ENCODE peak calls at places on chromosomes 3 and 15, in five cellular contexts. One of them, this sample, is unnamed.

GRCh38 chr15:40856736-40857135 is 12.9 kb downstream of the SPINT1 start:
- DNase-seq in germinal center: no peak
- DNase-seq in AG09309: no peak
- DNase-seq in GM06990: no peak
- DNase-seq in activated CD4-positive, alpha-beta T cell treated with anti-CD3 and anti-CD28 coated beads for 24 hours: no peak
- DNase-seq in this sample: no peak

GRCh38 chr3:5239602-5240001 is 52.1 kb downstream of the EDEM1 start:
- DNase-seq in germinal center: no peak
- DNase-seq in AG09309: peak
- DNase-seq in GM06990: no peak
- DNase-seq in activated CD4-positive, alpha-beta T cell treated with anti-CD3 and anti-CD28 coated beads for 24 hours: no peak
- DNase-seq in this sample: no peak

GRCh38 chr3:31862861-31863260 is 118.2 kb downstream of the OSBPL10 start:
- DNase-seq in germinal center: no peak
- DNase-seq in AG09309: no peak
- DNase-seq in GM06990: no peak
- DNase-seq in activated CD4-positive, alpha-beta T cell treated with anti-CD3 and anti-CD28 coated beads for 24 hours: no peak
- DNase-seq in this sample: no peak

GRCh38 chr3:127815641-127816605 is 6.4 kb downstream of the MGLL start:
- DNase-seq in germinal center: no peak
- DNase-seq in AG09309: no peak
- DNase-seq in GM06990: no peak
- DNase-seq in activated CD4-positive, alpha-beta T cell treated with anti-CD3 and anti-CD28 coated beads for 24 hours: no peak
- DNase-seq in this sample: no peak

GRCh38 chr15:96851613-96852012 is 521.1 kb downstream of the NR2F2 start:
- DNase-seq in germinal center: no peak
- DNase-seq in AG09309: no peak
- DNase-seq in GM06990: no peak
- DNase-seq in activated CD4-positive, alpha-beta T cell treated with anti-CD3 and anti-CD28 coated beads for 24 hours: no peak
- DNase-seq in this sample: no peak

GRCh38 chr15:74664028-74664616 is 31.7 kb downstream of the EDC3 start:
- DNase-seq in germinal center: no peak
- DNase-seq in AG09309: no peak
- DNase-seq in GM06990: no peak
- DNase-seq in activated CD4-positive, alpha-beta T cell treated with anti-CD3 and anti-CD28 coated beads for 24 hours: no peak
- DNase-seq in this sample: no peak

GRCh38 chr3:172606021-172606420 is 82.8 kb upstream of the TNFSF10 start:
- DNase-seq in germinal center: no peak
- DNase-seq in AG09309: no peak
- DNase-seq in GM06990: no peak
- DNase-seq in activated CD4-positive, alpha-beta T cell treated with anti-CD3 and anti-CD28 coated beads for 24 hours: no peak
- DNase-seq in this sample: no peak

GRCh38 chr3:31974454-31974853 is 6.6 kb downstream of the OSBPL10 start:
- DNase-seq in germinal center: no peak
- DNase-seq in AG09309: no peak
- DNase-seq in GM06990: no peak
- DNase-seq in activated CD4-positive, alpha-beta T cell treated with anti-CD3 and anti-CD28 coated beads for 24 hours: no peak
- DNase-seq in this sample: no peak

GRCh38 chr15:98801234-98801561 is 152.9 kb downstream of the IGF1R start:
- DNase-seq in germinal center: no peak
- DNase-seq in AG09309: no peak
- DNase-seq in GM06990: no peak
- DNase-seq in activated CD4-positive, alpha-beta T cell treated with anti-CD3 and anti-CD28 coated beads for 24 hours: no peak
- DNase-seq in this sample: no peak

GRCh38 chr3:21331321-21331720 is 419.7 kb downstream of the ZNF385D start:
- DNase-seq in germinal center: no peak
- DNase-seq in AG09309: no peak
- DNase-seq in GM06990: no peak
- DNase-seq in activated CD4-positive, alpha-beta T cell treated with anti-CD3 and anti-CD28 coated beads for 24 hours: no peak
- DNase-seq in this sample: no peak

GRCh38 chr3:49718419-49719213 is 868 bp downstream of the AMIGO3 start:
- DNase-seq in germinal center: no peak
- DNase-seq in AG09309: no peak
- DNase-seq in GM06990: peak
- DNase-seq in activated CD4-positive, alpha-beta T cell treated with anti-CD3 and anti-CD28 coated beads for 24 hours: no peak
- DNase-seq in this sample: no peak

GRCh38 chr3:5479229-5479799 is 291.8 kb downstream of the EDEM1 start:
- DNase-seq in germinal center: no peak
- DNase-seq in AG09309: no peak
- DNase-seq in GM06990: no peak
- DNase-seq in activated CD4-positive, alpha-beta T cell treated with anti-CD3 and anti-CD28 coated beads for 24 hours: no peak
- DNase-seq in this sample: no peak

GRCh38 chr3:109071349-109072142 is 46.4 kb downstream of the MORC1 start:
- DNase-seq in germinal center: no peak
- DNase-seq in AG09309: no peak
- DNase-seq in GM06990: peak
- DNase-seq in activated CD4-positive, alpha-beta T cell treated with anti-CD3 and anti-CD28 coated beads for 24 hours: no peak
- DNase-seq in this sample: no peak

GRCh38 chr3:152964901-152965609 is 130.1 kb downstream of the P2RY1 start:
- DNase-seq in germinal center: no peak
- DNase-seq in AG09309: no peak
- DNase-seq in GM06990: no peak
- DNase-seq in activated CD4-positive, alpha-beta T cell treated with anti-CD3 and anti-CD28 coated beads for 24 hours: no peak
- DNase-seq in this sample: no peak

GRCh38 chr3:25143356-25143704 is 284.7 kb upstream of the RARB start:
- DNase-seq in germinal center: no peak
- DNase-seq in AG09309: no peak
- DNase-seq in GM06990: no peak
- DNase-seq in activated CD4-positive, alpha-beta T cell treated with anti-CD3 and anti-CD28 coated beads for 24 hours: no peak
- DNase-seq in this sample: no peak

GRCh38 chr3:17307889-17308288 is 423.1 kb downstream of the PLCL2 start:
- DNase-seq in germinal center: no peak
- DNase-seq in AG09309: no peak
- DNase-seq in GM06990: no peak
- DNase-seq in activated CD4-positive, alpha-beta T cell treated with anti-CD3 and anti-CD28 coated beads for 24 hours: no peak
- DNase-seq in this sample: no peak

GRCh38 chr15:70219256-70219919 is 121.7 kb upstream of the TLE3 start:
- DNase-seq in germinal center: no peak
- DNase-seq in AG09309: no peak
- DNase-seq in GM06990: no peak
- DNase-seq in activated CD4-positive, alpha-beta T cell treated with anti-CD3 and anti-CD28 coated beads for 24 hours: no peak
- DNase-seq in this sample: no peak

GRCh38 chr3:52119056-52119455 is 35.2 kb downstream of the POC1A start:
- DNase-seq in germinal center: no peak
- DNase-seq in AG09309: no peak
- DNase-seq in GM06990: no peak
- DNase-seq in activated CD4-positive, alpha-beta T cell treated with anti-CD3 and anti-CD28 coated beads for 24 hours: no peak
- DNase-seq in this sample: no peak

GRCh38 chr15:32877620-32878019 is 159.8 kb downstream of the GREM1 start:
- DNase-seq in germinal center: no peak
- DNase-seq in AG09309: no peak
- DNase-seq in GM06990: no peak
- DNase-seq in activated CD4-positive, alpha-beta T cell treated with anti-CD3 and anti-CD28 coated beads for 24 hours: no peak
- DNase-seq in this sample: no peak

GRCh38 chr3:17515445-17516227 is 226.8 kb downstream of the TBC1D5 start:
- DNase-seq in germinal center: no peak
- DNase-seq in AG09309: no peak
- DNase-seq in GM06990: no peak
- DNase-seq in activated CD4-positive, alpha-beta T cell treated with anti-CD3 and anti-CD28 coated beads for 24 hours: no peak
- DNase-seq in this sample: no peak

GRCh38 chr3:149506540-149506939 is 32.0 kb downstream of the TM4SF4 start:
- DNase-seq in germinal center: no peak
- DNase-seq in AG09309: no peak
- DNase-seq in GM06990: no peak
- DNase-seq in activated CD4-positive, alpha-beta T cell treated with anti-CD3 and anti-CD28 coated beads for 24 hours: no peak
- DNase-seq in this sample: no peak

GRCh38 chr15:70348581-70349344 is 251.0 kb upstream of the TLE3 start:
- DNase-seq in germinal center: no peak
- DNase-seq in AG09309: peak
- DNase-seq in GM06990: no peak
- DNase-seq in activated CD4-positive, alpha-beta T cell treated with anti-CD3 and anti-CD28 coated beads for 24 hours: no peak
- DNase-seq in this sample: no peak

GRCh38 chr15:68586274-68586961 is 7.6 kb downstream of the CORO2B start:
- DNase-seq in germinal center: no peak
- DNase-seq in AG09309: peak
- DNase-seq in GM06990: no peak
- DNase-seq in activated CD4-positive, alpha-beta T cell treated with anti-CD3 and anti-CD28 coated beads for 24 hours: no peak
- DNase-seq in this sample: no peak

GRCh38 chr3:136604961-136605360 is 147.2 kb downstream of the STAG1 start:
- DNase-seq in germinal center: no peak
- DNase-seq in AG09309: no peak
- DNase-seq in GM06990: no peak
- DNase-seq in activated CD4-positive, alpha-beta T cell treated with anti-CD3 and anti-CD28 coated beads for 24 hours: no peak
- DNase-seq in this sample: no peak

GRCh38 chr3:142596726-142597088 is 514 bp downstream of the PLS1 start:
- DNase-seq in germinal center: no peak
- DNase-seq in AG09309: no peak
- DNase-seq in GM06990: no peak
- DNase-seq in activated CD4-positive, alpha-beta T cell treated with anti-CD3 and anti-CD28 coated beads for 24 hours: no peak
- DNase-seq in this sample: no peak

GRCh38 chr3:3119393-3119851 is 7.3 kb upstream of the TRNT1 start:
- DNase-seq in germinal center: no peak
- DNase-seq in AG09309: no peak
- DNase-seq in GM06990: no peak
- DNase-seq in activated CD4-positive, alpha-beta T cell treated with anti-CD3 and anti-CD28 coated beads for 24 hours: no peak
- DNase-seq in this sample: no peak

GRCh38 chr15:76347507-76348055 is 11.0 kb downstream of the ISL2 start:
- DNase-seq in germinal center: no peak
- DNase-seq in AG09309: no peak
- DNase-seq in GM06990: no peak
- DNase-seq in activated CD4-positive, alpha-beta T cell treated with anti-CD3 and anti-CD28 coated beads for 24 hours: no peak
- DNase-seq in this sample: no peak

GRCh38 chr3:160200328-160200727 is 24.9 kb upstream of the C3orf80 start:
- DNase-seq in germinal center: no peak
- DNase-seq in AG09309: no peak
- DNase-seq in GM06990: no peak
- DNase-seq in activated CD4-positive, alpha-beta T cell treated with anti-CD3 and anti-CD28 coated beads for 24 hours: no peak
- DNase-seq in this sample: no peak

GRCh38 chr15:48644827-48645557 is 517 bp downstream of the FBN1 start:
- DNase-seq in germinal center: peak
- DNase-seq in AG09309: no peak
- DNase-seq in GM06990: peak
- DNase-seq in activated CD4-positive, alpha-beta T cell treated with anti-CD3 and anti-CD28 coated beads for 24 hours: no peak
- DNase-seq in this sample: no peak

GRCh38 chr3:117524890-117525289 is 815.3 kb downstream of the TUSC7 start:
- DNase-seq in germinal center: no peak
- DNase-seq in AG09309: no peak
- DNase-seq in GM06990: no peak
- DNase-seq in activated CD4-positive, alpha-beta T cell treated with anti-CD3 and anti-CD28 coated beads for 24 hours: no peak
- DNase-seq in this sample: no peak

GRCh38 chr3:112149136-112149535 is 16.1 kb upstream of the GCSAM start:
- DNase-seq in germinal center: no peak
- DNase-seq in AG09309: no peak
- DNase-seq in GM06990: no peak
- DNase-seq in activated CD4-positive, alpha-beta T cell treated with anti-CD3 and anti-CD28 coated beads for 24 hours: no peak
- DNase-seq in this sample: no peak

GRCh38 chr3:52792961-52793695 is 1.5 kb upstream of the ITIH3 start:
- DNase-seq in germinal center: no peak
- DNase-seq in AG09309: peak
- DNase-seq in GM06990: no peak
- DNase-seq in activated CD4-positive, alpha-beta T cell treated with anti-CD3 and anti-CD28 coated beads for 24 hours: no peak
- DNase-seq in this sample: no peak

GRCh38 chr15:88627463-88627862 is 6.3 kb downstream of the AEN start:
- DNase-seq in germinal center: peak
- DNase-seq in AG09309: no peak
- DNase-seq in GM06990: no peak
- DNase-seq in activated CD4-positive, alpha-beta T cell treated with anti-CD3 and anti-CD28 coated beads for 24 hours: no peak
- DNase-seq in this sample: no peak

GRCh38 chr3:108242776-108243175 is 20.6 kb upstream of the IFT57 start:
- DNase-seq in germinal center: no peak
- DNase-seq in AG09309: no peak
- DNase-seq in GM06990: no peak
- DNase-seq in activated CD4-positive, alpha-beta T cell treated with anti-CD3 and anti-CD28 coated beads for 24 hours: no peak
- DNase-seq in this sample: no peak

GRCh38 chr3:129525341-129525968 is 3.0 kb upstream of the RHO start:
- DNase-seq in germinal center: no peak
- DNase-seq in AG09309: peak
- DNase-seq in GM06990: no peak
- DNase-seq in activated CD4-positive, alpha-beta T cell treated with anti-CD3 and anti-CD28 coated beads for 24 hours: no peak
- DNase-seq in this sample: no peak

GRCh38 chr3:79947469-79947868 is 179.7 kb upstream of the ROBO1 start:
- DNase-seq in germinal center: no peak
- DNase-seq in AG09309: no peak
- DNase-seq in GM06990: no peak
- DNase-seq in activated CD4-positive, alpha-beta T cell treated with anti-CD3 and anti-CD28 coated beads for 24 hours: no peak
- DNase-seq in this sample: no peak

GRCh38 chr3:127800508-127800907 is 21.8 kb downstream of the MGLL start:
- DNase-seq in germinal center: no peak
- DNase-seq in AG09309: no peak
- DNase-seq in GM06990: no peak
- DNase-seq in activated CD4-positive, alpha-beta T cell treated with anti-CD3 and anti-CD28 coated beads for 24 hours: no peak
- DNase-seq in this sample: no peak

GRCh38 chr15:93716615-93717221 is 514.6 kb upstream of the MCTP2 start:
- DNase-seq in germinal center: no peak
- DNase-seq in AG09309: no peak
- DNase-seq in GM06990: no peak
- DNase-seq in activated CD4-positive, alpha-beta T cell treated with anti-CD3 and anti-CD28 coated beads for 24 hours: no peak
- DNase-seq in this sample: no peak

This sample was measured in stimulated activated CD4-positive, alpha-beta T cell treated with anti-CD3 and anti-CD28 coated beads, Interleukin-1b, Interleukin-23, amount 100 ng/mL, for 4 hours.